ENCODE peak calls at places on chromosome 11, in four cellular contexts. Z, D, Y and T are unnamed samples.

GRCh38 chr11:12802418-12803085 is 128.3 kb downstream of the TEAD1 start:
- DNase-seq in Z (no peak), D (peak), Y (peak), T (peak)

GRCh38 chr11:123152951-123153350 is 42.1 kb downstream of the CLMP start:
- DNase-seq in Z (no peak), D (no peak), Y (no peak), T (no peak)

GRCh38 chr11:267491-267994 is 10.7 kb upstream of the NLRP6 start:
- DNase-seq in Z (no peak), D (no peak), Y (no peak), T (no peak)

GRCh38 chr11:31651208-31651607 is 141.6 kb downstream of the ELP4 start:
- DNase-seq in Z (no peak), D (peak), Y (no peak), T (no peak)

GRCh38 chr11:103552086-103552485 is 442.9 kb downstream of the DYNC2H1 start:
- DNase-seq in Z (no peak), D (no peak), Y (no peak), T (no peak)

GRCh38 chr11:69292221-69292648 is 1.7 kb upstream of the MYEOV start:
- DNase-seq in Z (no peak), D (peak), Y (peak), T (peak)

GRCh38 chr11:86738615-86739014 is 61.7 kb upstream of the PRSS23 start:
- DNase-seq in Z (no peak), D (no peak), Y (no peak), T (no peak)

GRCh38 chr11:64540426-64540825 is 50.6 kb upstream of the SLC22A12 start:
- DNase-seq in Z (no peak), D (no peak), Y (no peak), T (no peak)

GRCh38 chr11:86063536-86063935 is 5.3 kb downstream of the PICALM start:
- DNase-seq in Z (no peak), D (no peak), Y (peak), T (no peak)

GRCh38 chr11:8793114-8793777 is 110.7 kb downstream of the RPL27A start:
- DNase-seq in Z (no peak), D (no peak), Y (no peak), T (no peak)

GRCh38 chr11:23509023-23509422 is 648.7 kb upstream of the CCDC179 start:
- DNase-seq in Z (no peak), D (no peak), Y (peak), T (peak)

GRCh38 chr11:2770556-2771301 is 70.9 kb upstream of the KCNQ1OT1 start:
- DNase-seq in Z (peak), D (peak), Y (no peak), T (no peak)

GRCh38 chr11:19800162-19800561 is 87.5 kb downstream of the NAV2 start:
- DNase-seq in Z (no peak), D (no peak), Y (peak), T (peak)
- TF ChIP-seq CTCF in Z (no peak), D (peak), Y (peak), T (peak)

GRCh38 chr11:76234704-76235232 is 28.5 kb upstream of the WNT11 start:
- DNase-seq in Z (peak), D (no peak), Y (no peak), T (no peak)

GRCh38 chr11:76233936-76234703 is 27.8 kb upstream of the WNT11 start:
- DNase-seq in Z (peak), D (peak), Y (peak), T (peak)

GRCh38 chr11:76232026-76232665 is 25.8 kb upstream of the WNT11 start:
- DNase-seq in Z (no peak), D (no peak), Y (no peak), T (peak)

GRCh38 chr11:76231339-76231738 is 25.0 kb upstream of the WNT11 start:
- DNase-seq in Z (no peak), D (no peak), Y (no peak), T (no peak)

GRCh38 chr11:76233196-76233921 is 27.1 kb upstream of the WNT11 start:
- DNase-seq in Z (no peak), D (no peak), Y (no peak), T (no peak)
- H3K4me3 ChIP-seq in Z (no peak), D (no peak), Y (no peak), T (no peak)

GRCh38 chr11:89503422-89503821 is 12.2 kb upstream of the NOX4 start:
- DNase-seq in Z (no peak), D (no peak), Y (no peak), T (no peak)
- TF ChIP-seq CTCF in Z (no peak), D (no peak), Y (no peak), T (no peak)

GRCh38 chr11:57424137-57424801 is 2.7 kb downstream of the SLC43A3 start:
- DNase-seq in Z (no peak), D (no peak), Y (no peak), T (no peak)

GRCh38 chr11:57425565-57426438 is 1.1 kb downstream of the SLC43A3 start:
- DNase-seq in Z (peak), D (no peak), Y (peak), T (no peak)

GRCh38 chr11:57426439-57426753 is 525 bp downstream of the SLC43A3 start:
- DNase-seq in Z (no peak), D (no peak), Y (no peak), T (no peak)

GRCh38 chr11:57426754-57427691 is at the start of gene SLC43A3:
- DNase-seq in Z (peak), D (peak), Y (peak), T (peak)

GRCh38 chr11:57424802-57425564 is 1.9 kb downstream of the SLC43A3 start:
- DNase-seq in Z (peak), D (peak), Y (peak), T (peak)
- H3K4me3 ChIP-seq in Z (peak), D (no peak), Y (no peak), T (no peak)

GRCh38 chr11:45432100-45432499 is 146.0 kb upstream of the SYT13 start:
- DNase-seq in Z (no peak), D (no peak), Y (no peak), T (no peak)
- TF ChIP-seq CTCF in Z (no peak), D (no peak), Y (no peak), T (no peak)

GRCh38 chr11:68038718-68039525 is at the start of gene TCIRG1:
- DNase-seq in Z (peak), D (peak), Y (peak), T (peak)

GRCh38 chr11:68037481-68038225 is 1.2 kb upstream of the TCIRG1 start:
- DNase-seq in Z (no peak), D (no peak), Y (no peak), T (no peak)

GRCh38 chr11:68039526-68040086 is 781 bp downstream of the TCIRG1 start:
- DNase-seq in Z (peak), D (no peak), Y (no peak), T (no peak)

GRCh38 chr11:68036717-68037239 is 2.0 kb upstream of the TCIRG1 start:
- DNase-seq in Z (no peak), D (no peak), Y (no peak), T (no peak)

GRCh38 chr11:68038226-68038717 is 553 bp upstream of the TCIRG1 start:
- DNase-seq in Z (no peak), D (no peak), Y (no peak), T (no peak)
- H3K4me3 ChIP-seq in Z (peak), D (peak), Y (peak), T (peak)

GRCh38 chr11:117618273-117618672 is 178.7 kb downstream of the DSCAML1 start:
- DNase-seq in Z (no peak), D (no peak), Y (no peak), T (no peak)

GRCh38 chr11:117613521-117613920 is 183.5 kb downstream of the DSCAML1 start:
- DNase-seq in Z (peak), D (peak), Y (no peak), T (no peak)

GRCh38 chr11:117616979-117617378 is 180.0 kb downstream of the DSCAML1 start:
- DNase-seq in Z (no peak), D (no peak), Y (no peak), T (no peak)

GRCh38 chr11:117612111-117612510 is 184.9 kb downstream of the DSCAML1 start:
- DNase-seq in Z (no peak), D (no peak), Y (no peak), T (no peak)

DNA sequence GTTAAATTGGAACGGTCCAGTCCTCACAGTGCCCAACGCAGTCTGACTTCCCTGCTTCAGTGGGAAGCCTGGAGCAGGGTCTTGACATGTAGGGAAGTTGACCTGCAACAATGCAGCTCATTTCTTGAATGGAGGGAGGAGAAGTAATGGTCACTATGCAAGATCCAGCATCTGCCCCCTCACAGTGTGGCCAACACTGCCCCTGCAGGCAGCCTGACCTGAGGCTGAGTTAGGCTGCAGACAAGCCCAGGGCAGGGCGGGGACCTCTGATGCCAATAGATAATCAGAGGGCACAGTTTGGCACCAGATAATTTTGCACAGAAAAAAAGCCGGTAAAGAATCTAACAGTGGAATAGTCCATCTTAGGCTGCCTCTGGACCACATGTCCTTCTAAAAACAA is 182.3 kb downstream of the DSCAML1 start:
- DNase-seq in Z (peak), D (peak), Y (no peak), T (no peak)
- TF ChIP-seq CTCF in Z (no peak), D (peak), Y (no peak), T (peak)

GRCh38 chr11:16611395-16612233 is 126.8 kb upstream of the C11orf58 start:
- DNase-seq in Z (no peak), D (peak), Y (no peak), T (no peak)

GRCh38 chr11:16615480-16615879 is 123.0 kb upstream of the C11orf58 start:
- DNase-seq in Z (no peak), D (no peak), Y (no peak), T (no peak)

GRCh38 chr11:16612801-16613400 is 125.5 kb upstream of the C11orf58 start:
- DNase-seq in Z (peak), D (peak), Y (no peak), T (no peak)

GRCh38 chr11:16612234-16612571 is 126.2 kb upstream of the C11orf58 start:
- DNase-seq in Z (no peak), D (no peak), Y (no peak), T (no peak)

GRCh38 chr11:16613401-16614381 is 124.8 kb upstream of the C11orf58 start:
- DNase-seq in Z (peak), D (peak), Y (peak), T (peak)
- H3K4me3 ChIP-seq in Z (peak), D (peak), Y (peak), T (peak)

DNA sequence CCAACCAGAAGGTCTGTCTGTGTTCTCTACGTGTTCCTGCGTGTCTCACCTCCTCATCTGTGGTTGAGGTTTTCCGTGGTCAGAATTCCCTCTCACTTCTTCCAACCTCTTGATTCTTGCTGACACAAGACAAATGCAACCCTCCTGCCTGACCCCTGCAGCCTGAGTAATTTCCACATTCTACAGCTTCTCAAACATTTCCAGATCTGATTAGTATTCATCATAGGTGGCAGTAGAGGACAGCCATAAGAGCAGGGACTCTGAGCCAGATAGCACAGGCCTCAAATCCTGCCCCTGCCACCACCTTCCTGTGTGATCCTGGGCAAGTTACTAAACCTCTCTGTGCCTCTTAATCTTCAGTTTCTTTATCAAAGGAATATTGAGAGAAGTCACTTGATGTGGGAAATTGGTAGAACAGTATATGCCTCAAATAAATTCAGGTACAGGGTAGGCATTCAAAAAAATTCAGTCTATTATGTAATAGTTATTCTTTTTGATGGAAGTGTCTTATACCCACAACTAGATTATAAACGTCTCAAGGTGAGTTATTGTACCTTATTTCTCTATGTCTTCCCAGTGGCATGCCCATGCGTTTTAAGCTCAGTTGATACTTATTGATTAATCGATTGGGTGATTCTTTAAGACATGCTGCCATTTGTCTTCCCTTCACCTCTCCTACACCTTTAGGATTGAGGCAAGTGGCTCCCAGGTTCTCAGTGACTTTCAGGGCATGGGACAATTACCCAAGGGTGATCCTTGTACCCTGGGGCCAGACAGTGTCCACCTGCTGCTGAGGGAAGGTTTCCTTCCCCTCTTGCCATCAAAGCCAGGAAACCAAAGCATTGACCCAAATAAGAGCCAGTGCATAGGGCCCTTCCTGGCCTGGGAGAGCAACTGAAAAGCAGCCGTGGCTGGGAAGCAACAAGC is 19.6 kb downstream of the POU2AF1 start:
- DNase-seq in Z (no peak), D (no peak), Y (no peak), T (no peak)
- TF ChIP-seq CTCF in Z (no peak), D (no peak), Y (no peak), T (no peak)